ENCODE peak calls at places on chromosomes 1 and 21, in ten cellular contexts. Z is A549; S is CD4-positive, alpha-beta T cell; F is right lobe of liver; J is GM23338; U is ascending aorta; T is heart left ventricle; M is lung; L is pancreas; D is CD8-positive, alpha-beta T cell. H is an unnamed sample.

GRCh38 chr21:43355196-43355924 is 71.6 kb downstream of the SIK1 start:
- DNase-seq in Z (no peak), S (no peak), F (no peak), J (no peak), U (no peak), T (no peak), M (no peak), L (no peak), D (no peak), H (no peak)

GRCh38 chr1:25541889-25542658 is 1.3 kb upstream of the LDLRAP1 start:
- DNase-seq in Z (no peak), S (no peak), F (no peak), J (no peak), U (no peak), T (no peak), M (no peak), L (no peak), D (no peak), H (no peak)

GRCh38 chr1:174074757-174075156 is 52.6 kb upstream of the RC3H1 start:
- DNase-seq in Z (peak), S (no peak), F (no peak), J (no peak), U (no peak), T (no peak), M (no peak), L (no peak), D (no peak), H (peak)

GRCh38 chr1:29651684-29652665 is 415.7 kb downstream of the PTPRU start:
- DNase-seq in Z (no peak), S (no peak), F (no peak), J (no peak), U (no peak), T (no peak), M (no peak), L (no peak), D (no peak), H (no peak)

GRCh38 chr1:71081697-71082080 is 854 bp upstream of the ZRANB2 start:
- DNase-seq in Z (no peak), S (no peak), F (no peak), J (peak), U (no peak), T (no peak), M (no peak), L (peak), D (peak), H (no peak)

GRCh38 chr1:94641990-94642389 is 100.4 kb upstream of the F3 start:
- DNase-seq in Z (no peak), S (no peak), F (no peak), J (no peak), U (no peak), T (no peak), M (no peak), L (no peak), D (no peak), H (no peak)

GRCh38 chr1:81121324-81121723 is 679.4 kb upstream of the ADGRL2 start:
- DNase-seq in Z (no peak), S (no peak), F (no peak), J (no peak), U (no peak), T (no peak), M (no peak), L (no peak), D (no peak), H (no peak)

GRCh38 chr1:62508187-62508758 is 71.4 kb downstream of the USP1 start:
- DNase-seq in Z (peak), S (no peak), F (no peak), J (peak), U (no peak), T (no peak), M (no peak), L (peak), D (peak), H (peak)

GRCh38 chr1:44807364-44808062 is 362 bp upstream of the DYNLT4 start:
- DNase-seq in Z (peak), S (peak), F (peak), J (peak), U (peak), T (peak), M (peak), L (peak), D (peak), H (peak)

GRCh38 chr1:226082959-226083302 is 20.4 kb downstream of the H3-3A start:
- DNase-seq in Z (peak), S (no peak), F (peak), J (peak), U (no peak), T (peak), M (peak), L (no peak), D (peak), H (no peak)

GRCh38 chr1:206769331-206769731 is 1.2 kb upstream of the IL19 start:
- DNase-seq in Z (no peak), S (no peak), F (no peak), J (no peak), U (no peak), T (no peak), M (no peak), L (no peak), D (peak), H (no peak)

GRCh38 chr1:158095737-158096335 is 84.9 kb upstream of the CD1D start:
- DNase-seq in Z (peak), S (no peak), F (no peak), J (peak), U (no peak), T (no peak), M (no peak), L (no peak), D (peak), H (peak)

GRCh38 chr1:167225920-167226319 is 5.2 kb downstream of the POU2F1 start:
- DNase-seq in Z (no peak), S (no peak), F (no peak), J (peak), U (no peak), T (no peak), M (no peak), L (no peak), D (no peak), H (no peak)

GRCh38 chr1:204190212-204191211 is 5.8 kb downstream of the KISS1 start:
- DNase-seq in Z (no peak), S (no peak), F (peak), J (peak), U (no peak), T (no peak), M (no peak), L (no peak), D (peak), H (peak)

GRCh38 chr1:220696863-220697231 is 6.7 kb downstream of the C1orf115 start:
- DNase-seq in Z (no peak), S (no peak), F (no peak), J (no peak), U (no peak), T (no peak), M (no peak), L (no peak), D (no peak), H (no peak)

GRCh38 chr1:98205291-98206017 is 284.6 kb upstream of the DPYD start:
- DNase-seq in Z (no peak), S (no peak), F (no peak), J (peak), U (no peak), T (no peak), M (no peak), L (no peak), D (no peak), H (no peak)

GRCh38 chr1:181102841-181103240 is 14.3 kb downstream of the IER5 start:
- DNase-seq in Z (no peak), S (no peak), F (no peak), J (no peak), U (no peak), T (no peak), M (no peak), L (no peak), D (no peak), H (no peak)

GRCh38 chr1:100302756-100303155 is 36.7 kb downstream of the RTCA start:
- DNase-seq in Z (no peak), S (no peak), F (no peak), J (no peak), U (no peak), T (no peak), M (no peak), L (no peak), D (no peak), H (no peak)

GRCh38 chr1:44021581-44022321 is 9.5 kb downstream of the SLC6A9 start:
- DNase-seq in Z (no peak), S (no peak), F (no peak), J (no peak), U (no peak), T (peak), M (no peak), L (no peak), D (no peak), H (no peak)

GRCh38 chr1:53311909-53312305 is 16.0 kb downstream of the LRP8 start:
- DNase-seq in Z (no peak), S (no peak), F (no peak), J (no peak), U (no peak), T (no peak), M (no peak), L (no peak), D (no peak), H (no peak)

GRCh38 chr1:171226757-171227370 is 21.4 kb upstream of the FMO1 start:
- DNase-seq in Z (peak), S (no peak), F (no peak), J (peak), U (no peak), T (peak), M (peak), L (peak), D (no peak), H (peak)

GRCh38 chr1:184152502-184152901 is 101.0 kb downstream of the TSEN15 start:
- DNase-seq in Z (no peak), S (no peak), F (no peak), J (no peak), U (no peak), T (peak), M (no peak), L (no peak), D (no peak), H (no peak)

GRCh38 chr1:921011-921837 is 2.5 kb upstream of the SAMD11 start:
- DNase-seq in Z (peak), S (no peak), F (no peak), J (peak), U (no peak), T (peak), M (no peak), L (peak), D (peak), H (peak)

GRCh38 chr1:209728466-209728865 is 23.8 kb downstream of the HSD11B1 start:
- DNase-seq in Z (no peak), S (no peak), F (no peak), J (no peak), U (no peak), T (peak), M (no peak), L (no peak), D (no peak), H (no peak)

GRCh38 chr1:12037486-12038355 is 18.4 kb downstream of the MIIP start:
- DNase-seq in Z (no peak), S (no peak), F (no peak), J (no peak), U (no peak), T (no peak), M (no peak), L (no peak), D (no peak), H (no peak)
- H3K27ac ChIP-seq in Z (no peak), S (no peak), F (no peak), J (no peak), U (no peak), T (no peak), M (no peak), L (no peak), D (no peak), H (no peak)

GRCh38 chr1:216604771-216605170 is 118.5 kb downstream of the ESRRG start:
- DNase-seq in Z (no peak), S (no peak), F (no peak), J (no peak), U (no peak), T (no peak), M (no peak), L (no peak), D (no peak), H (no peak)

GRCh38 chr1:216600730-216601426 is 122.4 kb downstream of the ESRRG start:
- DNase-seq in Z (peak), S (no peak), F (peak), J (peak), U (no peak), T (peak), M (peak), L (peak), D (no peak), H (peak)

GRCh38 chr1:216599851-216600250 is 123.4 kb downstream of the ESRRG start:
- DNase-seq in Z (no peak), S (no peak), F (no peak), J (no peak), U (no peak), T (no peak), M (no peak), L (no peak), D (no peak), H (no peak)

GRCh38 chr1:216598448-216598847 is 124.8 kb downstream of the ESRRG start:
- DNase-seq in Z (no peak), S (no peak), F (no peak), J (peak), U (no peak), T (no peak), M (no peak), L (no peak), D (no peak), H (no peak)

DNA sequence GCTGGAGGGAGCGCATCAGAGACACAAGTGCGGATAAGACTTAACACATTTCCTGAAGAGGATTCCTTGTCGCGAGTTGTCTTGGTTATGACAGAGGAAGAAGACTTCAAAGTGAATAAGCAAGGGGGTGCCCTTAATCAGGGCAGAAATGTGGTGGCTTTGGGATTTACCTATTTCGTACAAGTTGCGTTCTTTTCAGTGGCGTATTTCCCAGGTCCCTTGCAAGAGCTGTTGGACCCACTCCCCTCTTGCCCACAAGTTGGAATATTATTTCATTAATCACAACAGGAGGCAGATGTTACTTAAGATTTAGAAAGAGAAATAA is 121.8 kb downstream of the ESRRG start:
- DNase-seq in Z (no peak), S (no peak), F (no peak), J (no peak), U (no peak), T (no peak), M (no peak), L (no peak), D (no peak), H (no peak)
- TF ChIP-seq CTCF in Z (peak), S (no peak), F (no peak), J (no peak), U (no peak), T (no peak), M (no peak), L (no peak), D (no peak), H (peak)

GRCh38 chr1:27000092-27000816 is 6.8 kb downstream of the TRNP1 start:
- DNase-seq in Z (no peak), S (no peak), F (no peak), J (peak), U (no peak), T (no peak), M (no peak), L (no peak), D (no peak), H (no peak)
- H3K27ac ChIP-seq in Z (peak), S (no peak), F (no peak), J (peak), U (peak), T (peak), M (peak), L (peak), D (no peak), H (peak)

GRCh38 chr1:41118645-41119044 is 97.1 kb upstream of the SLFNL1 start:
- DNase-seq in Z (no peak), S (no peak), F (no peak), J (no peak), U (no peak), T (no peak), M (no peak), L (no peak), D (no peak), H (no peak)

GRCh38 chr1:41122148-41122547 is 100.6 kb upstream of the SLFNL1 start:
- DNase-seq in Z (no peak), S (no peak), F (no peak), J (no peak), U (no peak), T (no peak), M (no peak), L (no peak), D (no peak), H (no peak)

GRCh38 chr1:41122851-41123518 is 101.5 kb upstream of the SLFNL1 start:
- DNase-seq in Z (peak), S (no peak), F (no peak), J (peak), U (no peak), T (no peak), M (no peak), L (peak), D (no peak), H (peak)
- TF ChIP-seq CTCF in Z (peak), S (no peak), F (peak), J (peak), U (peak), T (peak), M (peak), L (peak), D (no peak), H (peak)

GRCh38 chr1:111541721-111542120 is 38.3 kb upstream of the ADORA3 start:
- DNase-seq in Z (no peak), S (no peak), F (no peak), J (peak), U (no peak), T (no peak), M (no peak), L (no peak), D (no peak), H (peak)
- H3K27ac ChIP-seq in Z (no peak), S (no peak), F (no peak), J (no peak), U (no peak), T (no peak), M (no peak), L (no peak), D (no peak), H (peak)

DNA sequence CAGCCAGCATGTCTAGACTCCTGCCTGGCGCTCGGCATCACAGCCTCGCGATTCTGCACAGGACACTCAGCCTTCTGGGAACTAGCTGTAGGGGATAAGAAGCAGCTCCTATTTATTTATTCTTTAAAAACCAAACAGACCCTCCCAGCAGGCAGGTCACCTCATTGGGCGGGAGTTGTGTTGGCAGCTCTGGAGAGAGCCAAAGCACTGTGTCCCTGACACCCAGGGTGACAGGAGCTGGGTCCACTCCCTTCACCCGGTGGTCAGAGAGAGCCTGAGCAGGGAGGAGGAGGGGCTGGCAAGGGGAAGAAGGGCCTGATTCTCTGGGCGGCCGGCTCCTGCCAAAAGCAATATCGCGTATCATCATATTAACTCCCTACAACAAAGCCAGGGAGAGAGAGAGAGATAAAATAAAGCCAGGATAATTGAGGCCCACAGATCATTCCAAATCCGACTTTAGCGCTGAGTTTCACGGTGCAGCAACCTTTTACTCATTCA is 79.6 kb upstream of the IFFO2 start:
- DNase-seq in Z (no peak), S (no peak), F (peak), J (no peak), U (no peak), T (no peak), M (no peak), L (no peak), D (no peak), H (no peak)
- TF ChIP-seq CTCF in Z (no peak), S (no peak), F (no peak), J (no peak), U (no peak), T (no peak), M (no peak), L (no peak), D (no peak), H (no peak)